ENCODE peak calls at places on chromosomes 3 and 15, in seven cellular contexts. A, W, L, Z, H, R and Q are unnamed samples.

GRCh38 chr3:169286214-169286613 is 377.3 kb downstream of the MECOM start:
- DNase-seq in L (no peak), W (no peak), H (no peak), A (no peak), R (no peak), Z (peak; percentile 65), Q (peak; percentile 29)

GRCh38 chr15:63157891-63158431 is 684 bp upstream of the RPS27L start:
- DNase-seq in L (no peak), Z (peak; percentile 54), R (peak; percentile 28), A (peak; percentile 55), W (peak; percentile 69), H (peak; percentile 84), Q (peak; percentile 84)

GRCh38 chr15:25846377-25846776 is 16.8 kb downstream of the ATP10A start:
- DNase-seq in R (no peak), L (no peak), H (no peak), A (no peak), W (no peak), Z (no peak), Q (no peak)

GRCh38 chr3:10744098-10744465 is 71.9 kb upstream of the SLC6A11 start:
- DNase-seq in L (no peak), A (no peak), W (no peak), Z (peak; percentile 25), H (peak; percentile 54), R (no peak), Q (no peak)

GRCh38 chr3:159432721-159433300 is 555.8 kb upstream of the IL12A start:
- DNase-seq in R (no peak), H (no peak), L (no peak), Z (no peak), W (no peak), A (no peak), Q (no peak)

GRCh38 chr3:170049146-170050000 is 11.6 kb downstream of the GPR160 start:
- DNase-seq in W (peak; percentile 74), L (no peak), R (no peak), A (peak; percentile 70), Z (peak; percentile 94), H (no peak), Q (no peak)

GRCh38 chr15:48579945-48580671 is 65.4 kb downstream of the FBN1 start:
- DNase-seq in L (no peak), A (no peak), W (no peak), Z (no peak), R (no peak), H (no peak), Q (no peak)

GRCh38 chr3:180402463-180403073 is 199.4 kb upstream of the TTC14 start:
- DNase-seq in H (no peak), R (no peak), L (no peak), Z (no peak), W (no peak), A (no peak), Q (no peak)

GRCh38 chr3:24624938-24625681 is 130.5 kb upstream of the THRB start:
- DNase-seq in L (no peak), R (no peak), W (no peak), A (no peak), H (peak; percentile 20), Z (no peak), Q (no peak)

GRCh38 chr3:193714523-193715137 is 121.6 kb downstream of the OPA1 start:
- DNase-seq in W (no peak), Z (no peak), A (no peak), L (no peak), R (no peak), H (peak; percentile 40), Q (no peak)

DNA sequence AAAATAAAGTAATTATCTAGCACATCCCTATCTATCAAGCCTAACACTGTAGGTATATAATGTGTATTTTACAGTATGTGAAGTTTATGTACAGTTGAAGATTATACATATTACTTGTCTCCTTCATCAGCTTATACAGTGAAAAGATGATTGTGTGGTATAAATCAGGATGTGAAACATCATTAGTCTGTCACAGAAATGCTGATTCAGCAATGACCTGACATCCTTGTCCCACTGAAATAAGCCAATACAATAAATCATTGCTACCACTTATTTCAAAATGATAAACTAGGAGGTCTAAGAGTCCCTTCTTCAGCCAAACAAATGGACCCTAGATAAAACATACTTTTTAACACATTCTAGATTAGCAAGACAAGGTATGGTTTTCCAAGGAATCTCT is 225.3 kb downstream of the OCA2 start:
- DNase-seq in L (no peak), W (no peak), A (no peak), Z (no peak), H (no peak), R (no peak), Q (no peak)
- H3K4me1 ChIP-seq in L (no peaks in the 10 kb centered on the region), W (no peaks in the 10 kb centered on the region), A (no peaks in the 10 kb centered on the region), Z (no peaks in the 10 kb centered on the region), H (no peaks in the 10 kb centered on the region), R (no peaks in the 10 kb centered on the region), Q (no peaks in the 10 kb centered on the region)

DNA sequence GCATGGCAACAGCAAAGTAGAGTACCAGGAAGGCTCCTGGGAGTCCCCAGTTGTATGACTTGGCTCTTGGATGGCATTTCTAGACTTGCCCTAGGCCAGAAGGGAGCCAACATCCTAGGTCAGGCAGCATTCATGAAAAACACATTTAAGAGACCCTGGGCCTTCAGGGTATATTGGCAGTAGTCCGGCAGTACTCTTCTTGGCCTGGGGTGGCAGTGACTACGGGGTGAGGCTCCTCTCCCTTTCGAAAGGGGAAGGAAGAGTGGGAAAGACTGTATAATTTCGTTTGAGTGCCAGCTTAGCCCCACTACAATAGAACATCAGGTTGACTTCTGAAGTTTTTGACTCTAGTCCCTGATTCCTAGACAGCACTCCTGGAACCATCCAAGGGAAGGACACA is 136.4 kb downstream of the ZIC4 start:
- DNase-seq in H (peak; percentile 2), R (no peak), W (no peak), L (no peak), A (no peak), Z (no peak), Q (no peak)
- H3K27ac ChIP-seq in H (no peak overlapping the region), R (no peak overlapping the region), W (no peak overlapping the region), L (no peak overlapping the region), A (no peak overlapping the region), Z (no peak overlapping the region), Q (no peak overlapping the region)

DNA sequence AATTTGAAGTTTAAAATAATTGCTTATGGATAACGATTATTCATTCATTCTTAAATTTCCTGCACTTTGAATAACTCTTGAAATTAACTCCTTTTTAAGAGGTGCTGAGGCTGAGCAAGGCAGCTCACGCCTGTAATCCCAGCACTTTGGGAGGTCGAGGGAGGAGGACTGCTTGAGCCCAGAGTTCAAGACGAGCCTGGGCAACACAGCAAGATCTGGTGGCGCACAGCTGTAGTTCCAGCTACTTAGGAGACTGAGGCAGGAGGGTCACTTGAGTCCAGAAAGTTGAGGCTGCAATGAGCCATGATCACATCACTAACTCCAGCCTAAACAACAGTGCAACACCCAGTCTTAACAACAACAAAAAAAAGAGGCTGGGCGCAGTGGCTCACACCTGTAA is 8.0 kb downstream of the DCUN1D1 start:
- DNase-seq in H (no peak), A (no peak), R (no peak), Z (no peak), W (no peak), L (no peak), Q (no peak)
- H3K4me1 ChIP-seq in H (peaks cover 2% of the 10 kb centered on the region), A (peaks cover 15% of the 10 kb centered on the region), R (peaks cover 26% of the 10 kb centered on the region), Z (peaks cover 39% of the 10 kb centered on the region), W (peaks cover 2% of the 10 kb centered on the region), L (peaks cover 6% of the 10 kb centered on the region), Q (peaks cover 3% of the 10 kb centered on the region)

DNA sequence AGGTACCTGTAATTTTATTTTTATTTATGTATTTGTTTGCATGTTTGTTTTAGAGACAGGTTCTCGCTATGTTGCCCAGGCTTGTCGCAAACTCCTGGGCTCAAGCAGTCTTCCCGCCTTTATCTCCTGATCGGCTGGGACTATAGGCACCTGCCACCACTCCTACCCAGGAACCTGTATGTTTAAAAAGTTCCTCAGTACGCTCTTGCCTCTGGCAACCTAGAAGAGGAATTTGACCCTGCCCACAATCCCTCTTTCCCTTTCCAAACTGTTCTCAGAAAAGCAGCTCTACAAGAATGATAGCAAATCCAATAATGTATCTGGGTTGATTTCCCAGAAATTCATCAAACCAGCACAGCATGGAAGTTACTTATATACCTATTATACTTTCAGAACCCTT is 20.9 kb upstream of the PHLDB2 start:
- DNase-seq in R (no peak), L (no peak), W (no peak), A (no peak), Z (no peak), H (no peak), Q (no peak)
- H3K27ac ChIP-seq in R (no peak overlapping the region), L (no peak overlapping the region), W (no peak overlapping the region), A (no peak overlapping the region), Z (no peak overlapping the region), H (no peak overlapping the region), Q (no peak overlapping the region)

GRCh38 chr3:52696830-52697621 is 8.6 kb downstream of the GLT8D1 start:
- DNase-seq in Z (no peak), R (no peak), A (no peak), H (no peak), L (no peak), W (no peak), Q (no peak)

GRCh38 chr3:52695798-52696649 is 9.6 kb downstream of the GLT8D1 start:
- DNase-seq in W (no peak), Z (no peak), A (no peak), R (no peak), L (no peak), H (no peak), Q (no peak)

GRCh38 chr3:52693071-52693470 is 7.2 kb downstream of the GNL3 start:
- DNase-seq in A (no peak), L (no peak), Z (peak; percentile 32), H (no peak), W (no peak), R (no peak), Q (no peak)

GRCh38 chr3:52697622-52697946 is 8.0 kb downstream of the GLT8D1 start:
- DNase-seq in R (no peak), Z (no peak), H (no peak), W (no peak), A (no peak), L (no peak), Q (no peak)

GRCh38 chr3:52694528-52695189 is 8.8 kb downstream of the GNL3 start:
- DNase-seq in L (no peak), A (no peak), Z (no peak), W (no peak), R (no peak), H (no peak), Q (no peak)
- H3K4me1 ChIP-seq in L (no peaks in the 10 kb centered on the region), A (no peaks in the 10 kb centered on the region), Z (no peaks in the 10 kb centered on the region), W (no peaks in the 10 kb centered on the region), R (no peaks in the 10 kb centered on the region), H (no peaks in the 10 kb centered on the region), Q (no peaks in the 10 kb centered on the region)

DNA sequence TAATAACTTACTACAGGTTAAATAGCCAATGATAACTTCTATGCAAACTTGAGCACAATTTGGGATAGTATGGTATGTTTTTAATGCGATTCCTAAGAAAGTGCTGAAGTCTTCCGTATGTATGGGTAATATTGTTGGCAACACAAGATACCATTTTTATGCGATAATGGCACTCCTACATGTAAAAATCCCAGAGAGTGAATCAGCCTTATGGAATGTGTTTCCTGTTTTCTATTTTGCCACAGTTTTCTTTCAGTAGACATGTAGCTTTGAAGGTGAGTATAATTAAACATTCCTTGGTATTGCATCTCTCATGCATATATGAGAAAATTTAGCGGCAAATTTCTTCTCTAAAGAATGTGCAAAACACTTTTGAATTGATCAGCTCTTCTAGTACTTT is 396.8 kb upstream of the AZI2 start:
- DNase-seq in W (no peak), Z (peak; percentile 53), L (no peak), R (no peak), H (no peak), A (no peak), Q (no peak)
- H3K27ac ChIP-seq in W (no peak overlapping the region), Z (no peak overlapping the region), L (no peak overlapping the region), R (peak overlapping the region; percentile 90), H (no peak overlapping the region), A (no peak overlapping the region), Q (no peak overlapping the region)

DNA sequence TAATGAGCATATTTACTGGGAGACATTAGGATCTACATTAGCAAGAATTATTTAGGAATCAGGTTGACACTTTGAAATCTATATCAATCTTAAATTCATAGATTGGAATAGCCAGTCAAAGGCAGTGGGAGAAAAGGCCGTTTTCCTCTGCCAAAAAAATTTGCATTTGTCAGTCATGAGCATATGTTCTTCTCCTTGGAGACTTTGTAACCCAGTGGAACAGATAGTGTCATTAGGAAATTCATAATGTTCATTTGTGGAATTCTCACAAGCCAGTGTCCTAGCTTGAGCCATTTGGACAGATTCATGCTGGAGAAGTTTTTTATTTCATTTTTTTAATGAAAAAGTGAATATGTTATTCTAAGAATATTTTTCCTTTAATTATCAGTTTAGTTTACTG is 260.1 kb downstream of the OXSM start:
- DNase-seq in A (no peak), Z (no peak), L (no peak), H (no peak), R (no peak), W (no peak), Q (no peak)
- H3K4me1 ChIP-seq in A (no peaks in the 10 kb centered on the region), Z (no peaks in the 10 kb centered on the region), L (no peaks in the 10 kb centered on the region), H (peaks cover 2% of the 10 kb centered on the region), R (no peaks in the 10 kb centered on the region), W (no peaks in the 10 kb centered on the region), Q (no peaks in the 10 kb centered on the region)